ENCODE peak calls at places on chromosome 20, in eight cellular contexts. K, P, U, A, Z, G, F and J are unnamed samples.

GRCh38 chr20:47857994-47858557 is 72.8 kb upstream of the SULF2 start:
- DNase-seq in K (no peak), P (no peak), U (no peak), A (no peak), Z (peak; percentile 27), G (no peak), F (peak; percentile 12), J (no peak)

GRCh38 chr20:30500829-30501440 is 756.5 kb upstream of the DEFB115 start:
- DNase-seq in K (no peak), P (no peak), U (no peak), A (no peak), Z (no peak), G (no peak), F (no peak), J (no peak)

GRCh38 chr20:62206388-62206775 is 13.7 kb downstream of the HRH3 start:
- DNase-seq in K (no peak), P (no peak), U (no peak), A (no peak), Z (no peak), G (no peak), F (no peak), J (no peak)

GRCh38 chr20:23142162-23143050 is 56.3 kb upstream of the CD93 start:
- DNase-seq in K (peak; percentile 20), P (no peak), U (no peak), A (no peak), Z (no peak), G (no peak), F (no peak), J (no peak)

GRCh38 chr20:11919046-11919445 is 1.4 kb downstream of the BTBD3 start:
- DNase-seq in K (no peak), P (no peak), U (no peak), A (no peak), Z (peak; percentile 17), G (peak; percentile 43), F (no peak), J (no peak)

GRCh38 chr20:33681288-33681687 is 4.9 kb downstream of the E2F1 start:
- DNase-seq in K (no peak), P (no peak), U (no peak), A (no peak), Z (no peak), G (no peak), F (no peak), J (no peak)

GRCh38 chr20:17320456-17320855 is 93.6 kb downstream of the PCSK2 start:
- DNase-seq in K (no peak), P (no peak), U (no peak), A (no peak), Z (no peak), G (no peak), F (no peak), J (no peak)

GRCh38 chr20:50303573-50304500 is 113.2 kb downstream of the CEBPB start:
- DNase-seq in K (peak; percentile 86), P (no peak), U (peak; percentile 67), A (peak; percentile 70), Z (peak; percentile 85), G (peak; percentile 94), F (no peak), J (peak; percentile 86)

GRCh38 chr20:45951925-45952834 is 17.7 kb downstream of the PCIF1 start:
- DNase-seq in K (no peak), P (no peak), U (no peak), A (no peak), Z (no peak), G (no peak), F (no peak), J (no peak)

GRCh38 chr20:38094373-38094775 is 60.8 kb downstream of the RPRD1B start:
- DNase-seq in K (no peak), P (no peak), U (peak; percentile 81), A (no peak), Z (peak; percentile 93), G (peak; percentile 90), F (no peak), J (no peak)

GRCh38 chr20:18679020-18679419 is 91.2 kb downstream of the DTD1 start:
- DNase-seq in K (no peak), P (no peak), U (peak; percentile 18), A (no peak), Z (peak; percentile 7), G (peak; percentile 48), F (no peak), J (no peak)

GRCh38 chr20:7196481-7196880 is 429.0 kb downstream of the BMP2 start:
- DNase-seq in K (no peak), P (no peak), U (no peak), A (no peak), Z (peak; percentile 48), G (peak; percentile 49), F (peak; percentile 45), J (no peak)

GRCh38 chr20:31894980-31895675 is 24.7 kb downstream of the TTLL9 start:
- DNase-seq in K (no peak), P (no peak), U (peak; percentile 25), A (peak; percentile 73), Z (peak; percentile 73), G (peak; percentile 76), F (no peak), J (peak; percentile 25)

GRCh38 chr20:16201191-16201590 is 372.1 kb downstream of the KIF16B start:
- DNase-seq in K (no peak), P (no peak), U (no peak), A (no peak), Z (no peak), G (no peak), F (no peak), J (no peak)

GRCh38 chr20:14992961-14993360 is 655.5 kb upstream of the FLRT3 start:
- DNase-seq in K (no peak), P (no peak), U (no peak), A (no peak), Z (no peak), G (peak; percentile 59), F (no peak), J (no peak)

GRCh38 chr20:32465092-32465900 is 107.2 kb downstream of the ASXL1 start:
- DNase-seq in K (no peak), P (no peak), U (peak; percentile 88), A (no peak), Z (peak; percentile 88), G (peak; percentile 94), F (peak; percentile 81), J (peak; percentile 97)

GRCh38 chr20:62920039-62920645 is 6.2 kb downstream of the DIDO1 start:
- DNase-seq in K (no peak), P (no peak), U (no peak), A (peak; percentile 14), Z (no peak), G (no peak), F (no peak), J (no peak)

GRCh38 chr20:20864346-20865096 is 152.1 kb upstream of the RALGAPA2 start:
- DNase-seq in K (no peak), P (no peak), U (no peak), A (peak; percentile 44), Z (peak; percentile 5), G (peak; percentile 6), F (no peak), J (no peak)
- TF ChIP-seq CTCF in K (no peak), P (peak; percentile 69), U (no peak), A (no peak), Z (no peak), G (peak; percentile 13), F (peak; percentile 24), J (no peak)

GRCh38 chr20:35277531-35278395 is at the start of gene MMP24OS:
- DNase-seq in K (peak; percentile 65), P (peak; percentile 84), U (peak; percentile 75), A (peak; percentile 96), Z (peak; percentile 82), G (peak; percentile 88), F (no peak), J (peak; percentile 98)
- TF ChIP-seq CTCF in K (no peak), P (no peak), U (peak; percentile 41), A (no peak), Z (peak; percentile 13), G (peak; percentile 33), F (peak; percentile 33), J (peak; percentile 17)

GRCh38 chr20:57500941-57501340 is 24.0 kb downstream of the CTCFL start:
- DNase-seq in K (no peak), P (no peak), U (no peak), A (no peak), Z (no peak), G (no peak), F (no peak), J (no peak)

GRCh38 chr20:57499676-57500075 is 25.3 kb downstream of the CTCFL start:
- DNase-seq in K (no peak), P (no peak), U (no peak), A (no peak), Z (no peak), G (no peak), F (no peak), J (no peak)

GRCh38 chr20:57496592-57496991 is 28.3 kb downstream of the CTCFL start:
- DNase-seq in K (no peak), P (no peak), U (no peak), A (no peak), Z (no peak), G (no peak), F (no peak), J (no peak)

GRCh38 chr20:57500235-57500634 is 24.7 kb downstream of the CTCFL start:
- DNase-seq in K (no peak), P (no peak), U (no peak), A (no peak), Z (no peak), G (no peak), F (no peak), J (no peak)

DNA sequence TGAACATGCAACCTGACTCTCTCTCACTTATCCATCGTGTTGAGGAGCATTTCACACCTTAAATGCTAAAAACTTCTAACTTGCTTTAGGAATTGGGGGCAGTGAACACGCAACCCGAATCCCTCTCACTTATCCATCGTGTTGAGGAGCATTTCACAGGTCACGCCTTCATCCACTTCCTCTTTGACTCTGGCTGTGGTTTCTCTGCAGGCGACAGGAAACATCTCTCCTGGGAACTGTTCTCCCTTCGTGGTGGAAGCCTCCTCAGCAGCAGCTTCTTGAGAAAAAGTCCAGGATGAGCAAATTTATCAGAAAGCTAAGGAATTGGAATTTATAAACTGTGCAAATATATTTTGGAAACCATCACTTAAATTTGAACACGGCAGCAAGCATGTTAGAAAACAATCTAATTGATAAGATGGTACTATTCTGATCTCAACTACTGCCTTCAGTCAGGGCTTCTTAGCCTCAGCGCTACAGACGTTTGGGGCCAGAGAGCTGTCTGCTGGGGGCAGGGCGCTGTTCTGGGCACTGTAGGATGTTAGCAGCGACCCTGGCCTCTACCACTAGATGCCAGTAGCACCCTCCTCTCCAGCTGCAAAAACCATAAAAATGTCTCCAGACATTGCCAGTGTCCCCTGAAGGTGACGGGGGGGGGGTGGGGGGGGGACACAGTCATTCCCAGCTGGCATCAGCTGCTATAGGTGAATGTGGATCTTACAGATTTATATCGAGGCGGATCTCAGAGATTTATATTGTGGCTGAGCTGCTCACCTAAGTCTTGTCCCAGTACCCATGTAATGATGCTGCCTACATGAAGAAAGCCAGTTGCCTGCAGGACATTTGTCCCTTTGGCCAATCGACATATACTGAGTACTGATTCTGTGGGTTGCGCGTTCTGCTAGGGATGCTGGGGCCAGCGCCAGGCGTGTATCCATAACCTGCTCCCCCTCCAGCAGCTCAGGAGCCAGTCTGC is 26.2 kb downstream of the CTCFL start:
- DNase-seq in K (no peak), P (no peak), U (peak; percentile 29), A (peak; percentile 78), Z (peak; percentile 24), G (peak; percentile 23), F (no peak), J (peak; percentile 68)
- TF ChIP-seq CTCF in K (no peak), P (peak; percentile 44), U (peak; percentile 67), A (peak; percentile 50), Z (peak; percentile 42), G (peak; percentile 46), F (peak; percentile 60), J (peak; percentile 75)

DNA sequence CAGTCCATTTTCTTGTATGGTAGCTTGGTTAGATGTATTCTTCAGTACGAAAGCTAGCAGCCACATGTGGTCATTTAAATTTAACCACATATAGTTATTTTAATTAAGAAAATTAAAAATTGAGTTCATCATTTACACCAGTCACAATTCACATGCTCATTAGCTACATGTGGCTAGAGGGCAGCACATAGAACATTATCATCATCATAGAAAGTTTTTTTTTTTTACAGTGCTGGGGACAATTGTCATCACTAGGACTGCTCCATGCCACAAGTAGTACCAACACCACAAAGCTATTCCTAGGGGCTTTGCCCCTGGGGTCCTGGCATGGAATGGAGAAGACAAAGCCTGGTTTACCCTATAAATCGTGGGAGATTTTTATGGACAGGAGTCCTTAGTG is 30.5 kb downstream of the PLCB4 start:
- DNase-seq in K (no peak), P (no peak), U (no peak), A (no peak), Z (no peak), G (no peak), F (no peak), J (no peak)
- TF ChIP-seq CTCF in K (no peak), P (no peak), U (no peak), A (no peak), Z (no peak), G (no peak), F (no peak), J (no peak)